ENCODE peak calls at places on chromosomes 3 and 15, in seven cellular contexts. B, W, R, I, S, M and G are unnamed samples.

GRCh38 chr3:138066383-138066782 is 49.0 kb downstream of the DZIP1L start:
- DNase-seq in W (no peak), R (no peak), I (no peak), S (no peak), B (no peak), M (no peak), G (no peak)

GRCh38 chr3:25962255-25962654 is 172.4 kb downstream of the OXSM start:
- DNase-seq in M (peak; percentile 14), S (no peak), R (no peak), B (no peak), I (no peak), W (no peak), G (no peak)

GRCh38 chr3:69086133-69086722 is 1.5 kb downstream of the ARL6IP5 start:
- DNase-seq in B (peak; percentile 94), S (peak; percentile 88), M (peak; percentile 94), R (peak; percentile 84), W (peak; percentile 95), I (peak; percentile 94), G (peak; percentile 86)

GRCh38 chr3:159637895-159638542 is 350.6 kb upstream of the IL12A start:
- DNase-seq in I (no peak), W (no peak), R (no peak), M (no peak), B (no peak), S (no peak), G (no peak)

GRCh38 chr3:139774570-139775302 is 97.0 kb upstream of the NMNAT3 start:
- DNase-seq in B (no peak), I (peak; percentile 29), R (no peak), M (no peak), S (no peak), W (no peak), G (peak; percentile 11)

GRCh38 chr3:192957441-192957951 is 39.8 kb upstream of the MB21D2 start:
- DNase-seq in M (peak; percentile 92), B (peak; percentile 60), I (peak; percentile 58), R (peak; percentile 75), W (peak; percentile 55), S (peak; percentile 25), G (peak; percentile 64)

GRCh38 chr3:101311676-101312075 is 8.7 kb downstream of the IMPG2 start:
- DNase-seq in R (no peak), M (no peak), I (no peak), B (no peak), W (no peak), S (no peak), G (no peak)

GRCh38 chr3:60399295-60399694 is 852.0 kb downstream of the FHIT start:
- DNase-seq in W (no peak), R (no peak), B (no peak), M (no peak), I (no peak), S (no peak), G (no peak)

GRCh38 chr3:189103208-189103607 is 68.6 kb upstream of the TPRG1 start:
- DNase-seq in B (no peak), S (no peak), M (no peak), I (no peak), W (no peak), R (no peak), G (no peak)

GRCh38 chr15:66186049-66186825 is 67.3 kb downstream of the MEGF11 start:
- DNase-seq in M (no peak), S (no peak), I (no peak), W (no peak), R (no peak), B (no peak), G (no peak)

GRCh38 chr3:89606151-89606550 is 498.7 kb downstream of the EPHA3 start:
- DNase-seq in R (no peak), M (no peak), S (no peak), I (no peak), W (no peak), B (no peak), G (no peak)

GRCh38 chr3:5187920-5188418 is 462 bp downstream of the EDEM1 start:
- DNase-seq in M (peak; percentile 35), I (peak; percentile 44), R (no peak), S (peak; percentile 33), W (peak; percentile 74), B (peak; percentile 49), G (peak; percentile 27)

GRCh38 chr3:179929091-179929529 is 107.6 kb downstream of the PEX5L start:
- DNase-seq in R (peak; percentile 41), W (peak; percentile 55), S (peak; percentile 18), B (no peak), I (peak; percentile 53), M (peak; percentile 30), G (peak; percentile 24)
- TF ChIP-seq CTCF in R (peak; percentile 64), W (peak; percentile 42), S (peak; percentile 77), B (peak; percentile 74), I (peak; percentile 74), M (peak; percentile 78), G (peak; percentile 62)

GRCh38 chr15:93066103-93066725 is 22.8 kb downstream of the RGMA start:
- DNase-seq in W (no peak), S (no peak), I (no peak), B (no peak), M (no peak), R (no peak), G (no peak)
- H3K4me1 ChIP-seq in W (no peaks in the 10 kb centered on the region), S (peaks cover 89% of the 10 kb centered on the region), I (peaks cover 26% of the 10 kb centered on the region), B (peaks cover 11% of the 10 kb centered on the region), M (no peaks in the 10 kb centered on the region), R (peaks cover 2% of the 10 kb centered on the region), G (peaks cover 62% of the 10 kb centered on the region)

DNA sequence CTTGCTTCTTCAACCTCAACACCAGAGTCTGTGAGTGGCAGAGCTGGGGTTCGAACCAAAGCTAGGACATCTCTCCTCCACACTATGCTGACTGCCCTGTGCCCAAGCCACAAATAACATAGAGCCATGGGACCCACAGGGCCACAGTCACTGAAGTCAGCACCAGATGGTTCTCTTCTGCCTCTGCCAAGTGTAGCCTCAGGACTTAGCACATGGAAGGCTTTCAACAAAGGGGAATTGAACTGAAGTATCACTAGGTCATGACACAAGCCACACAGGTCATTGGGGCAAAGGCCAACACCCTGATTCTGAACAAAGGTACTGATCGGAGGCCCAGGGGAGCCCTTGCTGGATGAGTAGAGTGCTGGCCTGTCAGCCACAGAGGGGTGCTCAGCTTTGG is 83.6 kb downstream of the BDH1 start:
- DNase-seq in R (no peak), B (no peak), M (no peak), I (no peak), S (no peak), W (no peak), G (no peak)
- H3K27ac ChIP-seq in R (peak overlapping the region; percentile 5), B (no peak overlapping the region), M (no peak overlapping the region), I (no peak overlapping the region), S (no peak overlapping the region), W (no peak overlapping the region), G (no peak overlapping the region)

GRCh38 chr15:92097473-92098178 is 244.1 kb downstream of the SLCO3A1 start:
- DNase-seq in M (peak; percentile 23), S (no peak), B (no peak), I (peak; percentile 51), W (peak; percentile 68), R (peak; percentile 46), G (no peak)
- TF ChIP-seq CTCF in M (peak; percentile 80), S (peak; percentile 83), B (peak; percentile 83), I (peak; percentile 72), W (peak; percentile 80), R (peak; percentile 73), G (peak; percentile 80)

DNA sequence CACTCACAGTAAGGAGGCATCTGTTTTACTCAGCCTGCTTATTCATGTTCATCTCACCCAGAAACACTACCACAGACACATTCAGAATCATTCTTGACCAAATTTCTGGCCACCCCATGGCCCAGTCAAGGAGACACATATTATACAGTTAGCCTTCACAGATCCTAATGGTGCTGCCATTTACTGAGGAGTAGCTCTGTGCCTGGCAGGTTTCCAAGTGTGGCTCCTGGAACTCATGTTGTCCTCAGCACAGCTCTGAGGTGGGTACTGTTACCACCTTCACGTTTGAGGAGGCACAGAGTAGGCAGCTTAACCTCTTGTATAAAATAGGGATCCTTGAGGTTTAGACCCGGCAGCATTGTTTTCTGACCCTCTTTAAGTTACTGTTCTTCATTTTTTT is 3.8 kb downstream of the TRAK1 start:
- DNase-seq in B (no peak), W (no peak), S (no peak), M (no peak), I (no peak), R (no peak), G (no peak)
- H3K4me1 ChIP-seq in B (peaks cover 25% of the 10 kb centered on the region), W (peaks cover 3% of the 10 kb centered on the region), S (peaks cover 97% of the 10 kb centered on the region), M (peaks cover 31% of the 10 kb centered on the region), I (no peaks in the 10 kb centered on the region), R (peaks cover 10% of the 10 kb centered on the region), G (peaks cover 78% of the 10 kb centered on the region)

DNA sequence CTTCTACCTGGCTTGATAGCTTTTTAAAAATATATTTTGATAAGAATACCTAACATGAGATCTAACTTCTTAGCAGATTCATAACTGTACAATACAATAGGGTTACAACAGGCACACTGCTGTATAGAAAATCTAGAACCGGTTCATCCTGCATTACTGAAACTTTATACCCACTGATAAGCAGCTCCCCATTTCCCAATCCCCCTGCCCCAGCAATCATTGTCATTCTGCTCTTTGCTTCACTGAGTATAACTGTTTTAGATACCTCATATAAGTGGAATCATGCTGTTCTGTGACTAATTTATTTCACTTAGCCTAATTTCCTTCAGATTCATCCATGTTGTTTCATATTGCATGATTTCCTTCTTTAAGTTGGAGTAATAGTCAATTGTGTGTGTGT is 906.0 kb downstream of the GBE1 start:
- DNase-seq in M (no peak), W (no peak), I (no peak), R (no peak), S (no peak), B (no peak), G (no peak)
- H3K27ac ChIP-seq in M (no peak overlapping the region), W (no peak overlapping the region), I (no peak overlapping the region), R (no peak overlapping the region), S (no peak overlapping the region), B (no peak overlapping the region), G (no peak overlapping the region)

DNA sequence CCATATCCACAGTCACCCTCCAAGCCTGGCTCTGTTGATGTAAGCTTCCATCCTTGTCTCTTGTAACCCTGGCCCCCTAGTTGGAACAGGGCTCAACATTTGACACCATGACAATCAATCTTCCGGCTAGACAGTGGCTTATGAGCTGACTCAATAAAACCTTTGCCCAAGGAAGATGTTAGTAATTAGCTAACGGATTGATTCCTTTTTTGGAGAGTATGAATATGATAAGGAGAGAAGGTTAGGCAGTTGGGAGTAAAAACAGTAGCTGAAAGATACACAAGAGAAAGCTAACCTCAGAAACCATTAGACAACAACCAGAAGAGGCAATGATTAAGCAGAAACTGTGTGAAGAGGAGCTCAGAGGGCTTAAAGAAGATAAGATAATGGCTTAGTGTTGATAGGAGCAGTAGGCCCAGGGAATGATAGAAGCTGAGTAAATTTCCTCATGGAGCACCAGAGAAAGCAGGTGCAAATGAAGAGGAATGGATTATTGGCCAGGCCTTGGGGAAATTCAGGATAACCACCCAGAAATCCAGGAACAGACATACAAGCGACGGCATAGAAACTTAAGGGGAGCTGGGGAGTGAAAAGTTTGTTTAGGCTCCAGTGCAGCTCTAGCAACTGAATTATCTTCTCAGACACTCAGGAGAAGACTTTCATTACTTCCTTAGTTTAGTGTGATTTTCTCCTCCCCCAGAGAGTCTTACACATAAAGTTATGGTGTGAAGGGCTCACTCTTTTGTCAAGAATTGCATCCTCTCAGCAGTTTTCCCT is 7.8 kb upstream of the RFX7 start:
- DNase-seq in W (no peak), M (no peak), R (no peak), I (no peak), S (no peak), B (no peak), G (no peak)
- TF ChIP-seq CTCF in W (no peak), M (no peak), R (no peak), I (no peak), S (no peak), B (no peak), G (no peak)

DNA sequence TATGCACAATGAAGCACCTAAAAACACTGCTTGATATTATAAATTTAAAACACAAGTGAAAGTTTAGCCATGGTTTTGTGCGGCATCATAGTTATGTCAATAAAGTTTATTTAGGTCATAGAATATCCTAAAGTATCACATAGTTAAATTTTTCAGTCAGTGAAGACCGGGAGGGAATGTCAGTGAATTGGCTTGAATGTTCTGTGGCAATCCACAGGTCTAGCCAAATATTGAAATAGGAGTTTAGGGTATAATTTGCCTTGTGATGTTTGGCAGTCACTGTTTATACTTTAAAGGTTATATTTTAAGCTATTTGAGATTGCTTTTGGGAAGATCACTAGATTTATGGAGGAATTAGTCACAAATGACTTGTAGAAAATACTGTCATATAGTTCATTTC is 79.7 kb upstream of the FLNB start:
- DNase-seq in I (no peak), R (no peak), W (no peak), B (no peak), S (no peak), M (no peak), G (no peak)
- H3K4me1 ChIP-seq in I (no peaks in the 10 kb centered on the region), R (no peaks in the 10 kb centered on the region), W (no peaks in the 10 kb centered on the region), B (no peaks in the 10 kb centered on the region), S (peaks cover 33% of the 10 kb centered on the region), M (no peaks in the 10 kb centered on the region), G (peaks cover 27% of the 10 kb centered on the region)